ENCODE peak calls at places on chromosomes 7 and 10, in ten cellular contexts. K is AG04450, B is HCT116, S is adrenal gland, Q is WTC11, M is right lobe of liver, J is choroid plexus epithelial cell, V is neural crest cell, U is A549, T is upper lobe of right lung. Z is an unnamed sample.

GRCh38 chr7:67302113-67303039 is 305.7 kb downstream of the TYW1 start:
- DNase-seq in K (peak), S (peak), T (peak), U (peak), Q (peak), B (peak), V (peak), J (peak), M (peak), Z (peak)

GRCh38 chr10:3468919-3469638 is 296.5 kb upstream of the PITRM1 start:
- DNase-seq in U (peak), M (no peak), S (peak), Q (no peak), B (peak), J (peak), K (peak), V (no peak), T (peak), Z (no peak)

GRCh38 chr7:45156516-45157272 is 897 bp upstream of the RAMP3 start:
- DNase-seq in M (no peak), U (no peak), Q (no peak), B (no peak), J (no peak), K (no peak), S (no peak), T (no peak), V (no peak), Z (peak)

GRCh38 chr10:14146005-14146404 is 184.7 kb downstream of the FRMD4A start:
- DNase-seq in S (no peak), V (no peak), J (peak), B (no peak), U (no peak), Q (no peak), K (peak), M (no peak), T (no peak), Z (no peak)

GRCh38 chr7:32299133-32299702 is 191.0 kb downstream of the LSM5 start:
- DNase-seq in K (no peak), U (peak), S (peak), V (peak), T (no peak), B (no peak), M (no peak), J (no peak), Q (peak), Z (no peak)

GRCh38 chr7:113004726-113005454 is 81.7 kb downstream of the GPR85 start:
- DNase-seq in Q (no peak), V (no peak), B (no peak), K (no peak), U (no peak), T (no peak), J (no peak), M (no peak), S (no peak), Z (no peak)

GRCh38 chr10:122181901-122182799 is 88.9 kb upstream of the BTBD16 start:
- DNase-seq in J (no peak), B (peak), Q (no peak), T (no peak), V (no peak), U (no peak), M (no peak), K (no peak), S (no peak), Z (no peak)

GRCh38 chr10:44298713-44299112 is 86.2 kb downstream of the CXCL12 start:
- DNase-seq in T (no peak), M (no peak), B (no peak), J (no peak), V (no peak), S (no peak), Q (no peak), U (no peak), K (no peak), Z (no peak)

GRCh38 chr10:8086315-8086714 is 31.8 kb downstream of the GATA3 start:
- DNase-seq in J (no peak), K (no peak), S (no peak), B (no peak), Q (no peak), M (no peak), T (no peak), V (no peak), U (no peak), Z (no peak)

GRCh38 chr10:63749915-63750314 is 228.7 kb downstream of the REEP3 start:
- DNase-seq in K (no peak), V (no peak), U (no peak), B (no peak), S (no peak), Q (no peak), J (no peak), M (no peak), T (no peak), Z (no peak)

GRCh38 chr7:71130280-71130679 is 1.7 kb upstream of the GALNT17 start:
- DNase-seq in J (no peak), B (no peak), K (no peak), Q (no peak), U (no peak), M (no peak), T (no peak), S (no peak), V (no peak), Z (no peak)

GRCh38 chr7:71133232-71133622 is 1.3 kb downstream of the GALNT17 start:
- DNase-seq in B (no peak), K (no peak), M (no peak), Q (no peak), J (no peak), S (no peak), V (peak), T (no peak), U (no peak), Z (no peak)

GRCh38 chr7:71131753-71132520 is at the start of gene GALNT17:
- DNase-seq in T (no peak), J (no peak), S (no peak), M (no peak), B (no peak), V (peak), U (no peak), K (no peak), Q (peak), Z (no peak)

GRCh38 chr7:71132521-71133231 is 732 bp downstream of the GALNT17 start:
- DNase-seq in T (no peak), J (peak), U (no peak), K (no peak), S (no peak), M (no peak), V (peak), B (no peak), Q (peak), Z (no peak)

DNA sequence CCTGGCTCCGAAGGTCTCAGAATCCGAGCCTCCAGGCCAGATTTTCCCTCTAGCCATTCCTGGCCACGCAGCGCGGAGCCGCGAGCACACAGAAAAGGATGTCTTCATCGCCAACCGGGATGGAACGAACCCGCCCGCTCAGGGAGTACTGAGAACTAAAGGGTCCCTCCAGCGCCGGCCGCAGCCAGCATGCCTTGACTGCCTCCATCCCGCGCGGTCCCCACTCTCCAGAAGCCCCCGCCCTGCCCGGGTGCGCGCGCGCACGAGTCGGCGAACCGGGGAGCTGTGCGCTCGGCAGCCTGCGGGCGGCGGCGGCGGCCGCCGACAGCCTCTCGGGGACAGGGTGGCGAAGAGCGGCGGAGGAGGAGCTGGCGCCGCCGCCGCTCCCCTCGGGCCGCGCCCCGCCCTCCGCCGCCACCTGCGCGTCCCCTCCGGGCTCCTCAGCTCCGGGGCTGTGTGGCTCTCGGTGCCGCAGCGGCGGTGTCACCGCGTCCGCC is 640 bp upstream of the GALNT17 start:
- DNase-seq in T (peak), B (no peak), J (peak), M (no peak), S (peak), V (peak), Q (peak), U (no peak), K (no peak), Z (no peak)
- TF ChIP-seq CTCF in T (no peak), B (no peak), J (no peak), M (no peak), S (peak), V (peak), Q (no peak), U (no peak), K (no peak), Z (peak)

GRCh38 chr7:43956022-43956421 is 29.8 kb downstream of the UBE2D4 start:
- DNase-seq in M (no peak), S (no peak), B (no peak), V (no peak), U (no peak), Q (no peak), J (no peak), T (no peak), K (no peak), Z (no peak)

GRCh38 chr7:43953071-43953470 is 26.8 kb downstream of the UBE2D4 start:
- DNase-seq in Q (no peak), K (no peak), V (no peak), U (no peak), M (no peak), J (no peak), S (no peak), T (no peak), B (no peak), Z (no peak)

GRCh38 chr7:43952028-43952427 is 25.8 kb downstream of the UBE2D4 start:
- DNase-seq in T (no peak), J (no peak), Q (no peak), B (no peak), M (no peak), U (no peak), V (no peak), S (no peak), K (no peak), Z (no peak)

DNA sequence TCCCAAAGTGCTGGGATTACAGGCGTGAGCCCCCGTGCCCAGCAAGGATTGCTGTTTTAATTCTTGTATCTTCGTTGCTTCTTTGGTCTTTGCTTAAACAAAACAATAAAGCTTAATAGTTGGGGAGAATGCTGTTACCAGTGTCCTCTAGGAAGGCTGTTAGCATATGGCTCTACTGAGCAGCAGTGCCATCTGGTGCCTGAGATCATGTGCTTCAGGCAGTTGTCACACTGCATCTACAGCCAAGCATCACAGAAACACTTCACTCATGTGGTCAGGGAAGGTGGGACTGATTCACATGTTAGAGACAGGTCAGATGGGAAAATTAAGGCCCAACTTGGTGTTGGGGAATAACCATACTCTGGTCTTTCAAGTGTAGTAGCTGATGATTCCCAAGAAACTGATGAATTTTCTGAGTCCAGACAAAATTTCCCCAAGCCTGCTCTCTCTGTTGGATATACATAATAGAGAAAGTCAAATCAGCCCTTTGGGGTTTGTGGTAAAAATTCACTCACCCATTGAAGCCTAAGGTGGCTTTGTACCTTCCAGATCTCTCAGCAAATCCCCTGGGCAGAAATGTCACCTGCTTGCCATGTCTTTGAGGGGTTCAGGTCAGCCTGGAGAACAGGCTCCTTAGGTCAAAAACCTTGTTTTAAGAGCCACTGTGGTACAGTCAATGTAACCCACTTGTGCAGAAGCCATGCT is 28.4 kb downstream of the UBE2D4 start:
- DNase-seq in Q (peak), K (peak), B (peak), U (peak), T (no peak), V (peak), S (peak), J (peak), M (no peak), Z (no peak)
- TF ChIP-seq CTCF in Q (no peak), K (peak), B (peak), U (peak), T (peak), V (peak), S (peak), J (peak), M (peak), Z (peak)

DNA sequence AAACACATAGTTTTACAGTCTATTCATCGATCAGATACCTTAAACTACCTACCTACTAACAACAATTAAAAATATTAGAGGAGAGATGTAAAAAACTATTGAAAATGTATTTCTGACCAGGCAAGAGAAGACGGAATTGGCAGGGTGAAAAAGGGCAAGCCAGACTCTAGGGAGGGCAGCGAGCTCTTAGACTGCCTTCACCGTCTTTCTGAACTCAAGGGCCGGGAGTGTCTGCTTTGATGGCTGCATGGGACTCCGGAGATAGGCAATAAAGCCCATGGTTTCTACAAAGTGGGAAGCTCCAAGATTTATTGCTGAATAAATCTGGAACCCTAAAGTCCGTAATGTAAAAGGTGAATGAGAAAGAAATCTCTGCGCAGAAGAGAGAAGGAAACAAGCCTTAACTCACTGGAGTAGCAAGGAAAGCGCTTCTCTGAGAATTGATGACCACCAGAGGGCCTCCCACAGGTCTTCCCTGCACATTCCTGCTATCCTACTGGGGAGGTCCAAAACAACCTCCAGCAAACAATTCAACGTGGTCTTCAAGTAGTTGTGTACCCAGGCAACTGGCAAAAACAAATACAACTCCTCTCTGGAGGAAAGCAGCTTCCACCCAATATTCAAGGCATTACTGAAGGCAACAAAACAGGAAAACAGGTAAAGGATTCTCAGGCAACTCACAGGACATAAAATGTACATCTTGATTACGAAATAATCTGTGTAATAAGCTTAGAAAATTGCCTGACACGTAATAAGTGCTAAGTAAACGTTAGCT is 181.3 kb downstream of the SDK1 start:
- DNase-seq in Q (peak), J (peak), B (peak), M (no peak), U (peak), K (peak), V (peak), T (no peak), S (no peak), Z (no peak)
- TF ChIP-seq CTCF in Q (peak), J (peak), B (peak), M (peak), U (peak), K (peak), V (peak), T (peak), S (peak), Z (peak)

GRCh38 chr10:129656642-129657041 is 189.6 kb downstream of the MGMT start:
- DNase-seq in U (no peak), T (no peak), B (no peak), S (no peak), V (no peak), K (no peak), M (no peak), Q (no peak), J (no peak), Z (no peak)

GRCh38 chr10:129657297-129657974 is 190.4 kb downstream of the MGMT start:
- DNase-seq in B (no peak), J (no peak), U (no peak), V (no peak), K (no peak), M (no peak), Q (no peak), S (no peak), T (no peak), Z (no peak)

GRCh38 chr10:129655679-129656031 is 188.6 kb downstream of the MGMT start:
- DNase-seq in M (no peak), T (no peak), S (no peak), Q (no peak), K (no peak), B (no peak), J (no peak), V (no peak), U (no peak), Z (no peak)

GRCh38 chr10:129659881-129660280 is 192.8 kb downstream of the MGMT start:
- DNase-seq in K (no peak), B (no peak), S (no peak), T (no peak), M (no peak), Q (no peak), U (no peak), V (no peak), J (no peak), Z (no peak)

GRCh38 chr10:129658673-129659072 is 191.6 kb downstream of the MGMT start:
- DNase-seq in S (no peak), T (no peak), J (peak), V (no peak), K (no peak), Q (peak), B (no peak), M (no peak), U (peak), Z (no peak)
- TF ChIP-seq CTCF in S (no peak), T (peak), J (peak), V (peak), K (peak), Q (peak), B (peak), M (no peak), U (no peak), Z (peak)

GRCh38 chr10:5812283-5813090 is 747 bp downstream of the GDI2 start:
- DNase-seq in S (peak), K (no peak), Q (peak), B (no peak), M (peak), U (peak), V (peak), J (peak), T (peak), Z (no peak)
- TF ChIP-seq CTCF in S (no peak), K (no peak), Q (no peak), B (no peak), M (no peak), U (no peak), V (peak), J (no peak), T (no peak), Z (peak)

GRCh38 chr7:27920281-27920946 is 180.5 kb downstream of the TAX1BP1 start:
- DNase-seq in T (no peak), U (no peak), V (no peak), M (no peak), B (no peak), J (no peak), S (no peak), K (no peak), Q (no peak), Z (no peak)

GRCh38 chr7:27922907-27923306 is 182.9 kb downstream of the TAX1BP1 start:
- DNase-seq in U (no peak), K (no peak), T (no peak), Q (no peak), J (no peak), B (no peak), S (no peak), M (no peak), V (no peak), Z (no peak)

GRCh38 chr7:27918503-27918902 is 178.5 kb downstream of the TAX1BP1 start:
- DNase-seq in V (no peak), B (no peak), S (no peak), U (no peak), J (no peak), T (no peak), Q (no peak), K (no peak), M (no peak), Z (no peak)

GRCh38 chr7:27923308-27923980 is 183.5 kb downstream of the TAX1BP1 start:
- DNase-seq in J (peak), Q (no peak), T (no peak), U (no peak), V (no peak), S (no peak), B (no peak), K (no peak), M (no peak), Z (no peak)

GRCh38 chr7:27921081-27921836 is 181.3 kb downstream of the TAX1BP1 start:
- DNase-seq in Q (no peak), S (peak), K (peak), U (peak), T (no peak), M (no peak), V (peak), B (peak), J (peak), Z (no peak)
- TF ChIP-seq CTCF in Q (no peak), S (peak), K (peak), U (peak), T (peak), M (peak), V (peak), B (peak), J (peak), Z (peak)

GRCh38 chr10:100502926-100503480 is 16.7 kb downstream of the SEC31B start:
- DNase-seq in U (no peak), V (no peak), T (no peak), Q (no peak), J (no peak), K (no peak), B (no peak), M (no peak), S (no peak), Z (no peak)

GRCh38 chr10:100496567-100496966 is 23.1 kb downstream of the SEC31B start:
- DNase-seq in V (no peak), Q (no peak), M (no peak), T (no peak), U (no peak), J (no peak), B (no peak), S (no peak), K (no peak), Z (no peak)

GRCh38 chr10:100501423-100501822 is 18.2 kb downstream of the SEC31B start:
- DNase-seq in U (no peak), V (no peak), J (no peak), T (no peak), B (no peak), S (no peak), M (no peak), Q (no peak), K (peak), Z (no peak)

DNA sequence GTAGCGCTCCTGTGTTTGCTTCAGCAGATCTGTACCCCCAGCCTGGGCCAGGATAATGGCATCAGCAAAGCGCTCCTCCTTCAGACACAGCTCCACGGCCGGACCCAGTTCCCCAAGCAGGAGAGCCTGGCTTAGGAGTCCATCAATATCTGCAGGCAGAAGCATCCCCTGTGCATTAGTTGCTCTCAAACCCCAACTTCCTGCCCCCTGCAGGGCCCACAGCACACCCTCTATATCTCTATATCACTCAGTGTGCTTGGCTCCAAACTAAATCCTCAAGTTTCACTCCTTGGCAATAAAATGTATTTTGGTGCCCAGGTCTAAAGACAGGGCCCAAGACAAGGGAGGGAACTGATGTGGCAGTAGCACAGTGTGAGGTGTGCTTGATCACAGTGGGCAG is 21.6 kb downstream of the SEC31B start:
- DNase-seq in V (no peak), B (no peak), K (no peak), Q (no peak), T (no peak), S (no peak), M (no peak), U (no peak), J (no peak), Z (no peak)
- TF ChIP-seq CTCF in V (no peak), B (no peak), K (no peak), Q (no peak), T (no peak), S (no peak), M (no peak), U (no peak), J (no peak), Z (no peak)

GRCh38 chr7:71507665-71508064 is 375.7 kb downstream of the GALNT17 start:
- DNase-seq in Q (no peak), B (no peak), K (no peak), J (no peak), T (no peak), U (no peak), M (no peak), V (no peak), S (no peak), Z (no peak)

GRCh38 chr7:71506822-71507221 is 374.9 kb downstream of the GALNT17 start:
- DNase-seq in K (no peak), B (no peak), J (no peak), T (no peak), V (no peak), U (no peak), Q (no peak), S (no peak), M (no peak), Z (no peak)

GRCh38 chr7:71509381-71509780 is 377.4 kb downstream of the GALNT17 start:
- DNase-seq in M (no peak), Q (no peak), V (no peak), K (no peak), U (no peak), T (no peak), B (no peak), S (no peak), J (no peak), Z (no peak)

GRCh38 chr7:71511361-71511807 is 379.4 kb downstream of the GALNT17 start:
- DNase-seq in U (no peak), T (no peak), V (peak), Q (peak), M (no peak), S (no peak), B (no peak), J (no peak), K (no peak), Z (no peak)
- TF ChIP-seq CTCF in U (no peak), T (no peak), V (peak), Q (peak), M (no peak), S (peak), B (no peak), J (peak), K (no peak), Z (peak)

Z was measured in chondrocyte.